ENCODE peak calls at places on chromosomes 1 and 21, in four cellular contexts. P, S, V and A are unnamed samples.

GRCh38 chr1:180932373-180932772 is 19.7 kb downstream of the KIAA1614 start:
- DNase-seq in P (no peak), S (no peak), V (no peak), A (no peak)

GRCh38 chr21:34810786-34811185 is 142.0 kb downstream of the CLIC6 start:
- DNase-seq in P (no peak), S (no peak), V (no peak), A (no peak)

GRCh38 chr21:25565272-25566199 is 41.7 kb downstream of the MRPL39 start:
- DNase-seq in P (no peak), S (no peak), V (no peak), A (no peak)

GRCh38 chr1:21100496-21100895 is 76.2 kb downstream of the EIF4G3 start:
- DNase-seq in P (no peak), S (peak), V (no peak), A (no peak)

GRCh38 chr1:116569776-116570357 is 959 bp downstream of the CD58 start:
- DNase-seq in P (peak), S (peak), V (no peak), A (peak)

GRCh38 chr1:178282949-178283367 is 189.1 kb downstream of the RASAL2 start:
- DNase-seq in P (no peak), S (peak), V (no peak), A (peak)

GRCh38 chr1:226526801-226527595 is 21.6 kb upstream of the STUM start:
- DNase-seq in P (peak), S (peak), V (peak), A (peak)

GRCh38 chr1:178031856-178032320 is 62.0 kb upstream of the RASAL2 start:
- DNase-seq in P (peak), S (peak), V (peak), A (peak)

GRCh38 chr1:53325326-53326087 is 2.4 kb downstream of the LRP8 start:
- DNase-seq in P (no peak), S (no peak), V (peak), A (no peak)

GRCh38 chr1:101089608-101090007 is 64.0 kb upstream of the DPH5 start:
- DNase-seq in P (no peak), S (no peak), V (no peak), A (no peak)

GRCh38 chr21:44656868-44657267 is 864 bp upstream of the KRTAP12-3 start:
- DNase-seq in P (no peak), S (no peak), V (no peak), A (no peak)

GRCh38 chr1:38941527-38942019 is at the start of gene RHBDL2:
- DNase-seq in P (peak), S (peak), V (no peak), A (no peak)

GRCh38 chr1:24277420-24278169 is 41.6 kb upstream of the GRHL3 start:
- DNase-seq in P (no peak), S (peak), V (peak), A (no peak)

GRCh38 chr1:1125945-1126344 is 10.1 kb upstream of the C1orf159 start:
- DNase-seq in P (no peak), S (no peak), V (no peak), A (no peak)

DNA sequence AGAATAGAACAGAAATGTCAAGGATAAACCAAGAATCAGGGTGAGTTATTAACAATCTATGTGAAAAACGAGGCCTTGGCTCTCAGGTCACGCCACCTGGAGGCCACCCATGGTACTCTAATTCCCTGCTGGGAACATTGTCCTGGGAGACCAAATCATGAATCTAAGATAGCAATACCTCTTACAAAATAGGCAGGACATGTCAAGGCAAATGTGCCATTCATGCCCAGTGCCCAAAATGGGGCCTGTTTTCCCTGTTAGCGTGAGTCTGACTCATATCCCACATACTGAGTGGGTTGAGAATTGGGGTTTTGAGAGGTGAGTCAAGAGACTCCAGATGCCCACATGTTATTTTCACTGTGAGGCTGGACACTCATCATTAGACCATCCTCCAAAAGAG is 380.8 kb downstream of the HHIPL2 start:
- DNase-seq in P (peak), S (peak), V (no peak), A (peak)
- TF ChIP-seq EZH2phosphoT487 in P (no peak), S (no peak), V (no peak), A (no peak)

DNA sequence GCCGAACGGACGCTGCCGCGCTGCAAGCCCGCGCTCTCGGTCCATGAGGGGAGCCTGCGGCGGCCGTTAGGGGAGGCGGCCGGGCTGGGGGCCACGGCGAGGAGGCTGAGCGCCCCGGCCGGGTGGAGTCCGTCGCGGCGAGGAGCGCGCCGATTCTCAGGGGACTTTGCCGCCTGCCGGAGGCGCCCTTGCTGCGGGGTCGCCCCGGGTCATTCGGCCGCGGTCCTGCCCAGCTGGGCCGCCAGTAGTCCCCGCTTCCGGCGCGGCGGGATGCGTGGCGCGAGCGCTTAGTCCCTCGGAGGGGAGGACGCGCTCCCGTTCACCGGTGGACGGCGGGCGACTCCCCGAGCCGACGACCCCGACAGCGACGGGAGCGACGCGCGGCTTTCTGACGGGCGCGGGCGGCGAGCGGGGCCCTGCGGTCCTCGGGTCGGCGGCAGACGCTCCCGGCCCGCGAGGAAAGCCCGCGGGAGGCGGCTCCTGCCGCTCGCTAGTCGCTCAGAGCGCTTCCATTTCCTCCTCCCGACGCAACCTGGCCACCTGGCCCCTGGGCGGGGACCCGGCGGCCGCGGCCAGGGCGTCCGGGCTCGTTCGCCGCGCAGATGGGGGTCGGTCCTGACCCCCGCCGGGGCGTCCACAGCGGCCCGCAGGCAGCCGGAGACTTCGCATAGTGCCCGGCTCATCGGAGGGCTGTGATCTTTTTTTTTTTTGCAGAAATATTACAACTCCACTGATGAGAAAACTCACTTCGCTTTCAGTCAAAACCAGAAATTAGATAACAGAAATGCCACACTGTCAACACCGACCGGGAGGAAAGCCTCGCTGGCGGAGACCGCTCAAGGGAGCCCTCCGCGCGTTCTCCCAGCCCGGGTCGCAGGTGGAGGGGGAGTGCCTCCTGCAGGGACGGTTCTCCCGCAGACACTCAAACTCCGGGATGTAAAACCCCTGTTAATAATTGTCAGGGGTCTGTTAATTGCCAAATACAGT is 640 bp upstream of the ZBTB21 start:
- DNase-seq in P (peak), S (peak), V (peak), A (no peak)
- TF ChIP-seq EZH2phosphoT487 in P (peak), S (no peak), V (no peak), A (no peak)

DNA sequence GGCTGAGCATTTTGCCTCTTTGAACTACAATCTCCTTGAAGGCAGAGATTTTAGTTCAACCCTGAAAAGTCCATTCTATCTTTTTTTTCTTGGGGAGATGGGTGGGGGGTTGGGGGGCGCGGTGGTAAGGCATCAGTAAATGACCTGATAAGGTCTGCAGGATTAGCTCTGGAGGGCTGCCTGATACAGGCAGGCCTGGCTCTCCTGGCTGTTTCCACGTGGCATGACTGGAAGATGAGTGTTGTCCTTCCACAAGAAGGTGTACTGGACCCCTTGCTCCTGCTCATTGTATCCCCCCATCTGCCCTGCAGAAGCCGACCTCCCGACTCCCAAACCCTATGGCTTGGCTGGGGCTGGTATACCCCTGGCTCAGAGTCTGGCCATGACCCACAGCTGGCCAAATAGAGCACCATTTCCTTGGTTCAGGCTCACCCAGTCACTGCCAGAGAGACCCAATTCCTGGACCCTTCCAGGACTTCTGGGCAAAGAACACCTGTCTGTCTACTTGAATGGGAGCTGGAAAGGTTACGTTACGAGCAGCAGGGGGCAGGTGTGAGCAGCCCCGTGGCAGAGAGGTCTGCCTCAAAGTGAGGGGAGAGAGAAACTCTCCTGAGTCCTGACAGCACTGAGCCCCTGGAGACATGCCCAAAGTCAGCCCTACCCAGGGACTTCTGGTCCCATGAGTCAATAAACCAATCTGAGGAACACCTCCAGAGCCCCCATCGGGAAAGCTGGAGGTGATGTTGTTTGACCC is 17.0 kb downstream of the DHRS3 start:
- DNase-seq in P (peak), S (peak), V (peak), A (no peak)
- TF ChIP-seq EZH2phosphoT487 in P (no peak), S (no peak), V (no peak), A (no peak)

GRCh38 chr1:231011963-231012362 is 28.1 kb downstream of the FAM89A start:
- DNase-seq in P (no peak), S (no peak), V (no peak), A (no peak)

GRCh38 chr1:231016234-231016633 is 23.8 kb downstream of the FAM89A start:
- DNase-seq in P (no peak), S (no peak), V (no peak), A (no peak)

GRCh38 chr1:231013391-231014015 is 26.6 kb downstream of the FAM89A start:
- DNase-seq in P (no peak), S (no peak), V (no peak), A (no peak)

GRCh38 chr1:231016966-231017365 is 23.1 kb downstream of the FAM89A start:
- DNase-seq in P (no peak), S (no peak), V (no peak), A (no peak)

DNA sequence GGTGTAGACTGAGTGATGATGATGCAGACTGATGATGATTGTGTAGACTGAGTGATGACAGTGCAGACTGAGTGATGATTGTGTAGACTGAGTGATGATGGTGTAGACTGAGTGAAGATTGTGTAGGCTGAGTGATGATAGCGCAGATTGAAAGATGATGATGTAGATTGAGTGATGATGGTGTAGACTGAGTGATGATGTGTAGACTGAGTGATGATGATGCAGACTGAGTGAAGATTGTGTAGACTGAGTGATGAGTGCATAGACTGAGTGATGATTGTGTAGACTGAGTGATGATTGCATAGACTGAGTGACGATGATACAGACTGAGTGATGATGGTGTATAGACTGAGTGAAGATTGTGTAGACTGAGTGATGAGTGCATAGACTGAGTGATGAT is 28.7 kb downstream of the FAM89A start:
- DNase-seq in P (no peak), S (no peak), V (no peak), A (no peak)
- TF ChIP-seq EZH2phosphoT487 in P (no peak), S (no peak), V (no peak), A (no peak)

GRCh38 chr1:2787163-2787911 is 14.2 kb downstream of the TTC34 start:
- DNase-seq in P (no peak), S (no peak), V (no peak), A (no peak)
- TF ChIP-seq EZH2phosphoT487 in P (no peak), S (no peak), V (no peak), A (no peak)

GRCh38 chr1:16614361-16615252 is 1.2 kb upstream of the NBPF1 start:
- DNase-seq in P (peak), S (no peak), V (no peak), A (no peak)

GRCh38 chr1:16613185-16614147 is at the start of gene NBPF1:
- DNase-seq in P (peak), S (peak), V (peak), A (peak)

GRCh38 chr1:16617101-16617727 is 3.9 kb upstream of the NBPF1 start:
- DNase-seq in P (peak), S (no peak), V (no peak), A (no peak)

GRCh38 chr1:16617778-16618580 is 4.6 kb upstream of the NBPF1 start:
- DNase-seq in P (no peak), S (no peak), V (no peak), A (no peak)

GRCh38 chr1:16615253-16616252 is 2.2 kb upstream of the NBPF1 start:
- DNase-seq in P (no peak), S (no peak), V (no peak), A (no peak)
- TF ChIP-seq EZH2phosphoT487 in P (no peak), S (no peak), V (no peak), A (no peak)

GRCh38 chr1:230570724-230571390 is 71.4 kb upstream of the COG2 start:
- DNase-seq in P (no peak), S (no peak), V (no peak), A (no peak)
- TF ChIP-seq EZH2phosphoT487 in P (no peak), S (no peak), V (no peak), A (no peak)